ENCODE peak calls at places on chromosome 14, in ten cellular contexts. G, F, P, L, S, R, N, Y, X and B are unnamed samples.
A peak's percentile ranks its signal among the peaks of the same experiment; 100 is the strongest.

GRCh38 chr14:67883717-67884116 is 64.1 kb downstream of the RAD51B start:
- DNase-seq in G (no peak), F (no peak), P (no peak), L (no peak), S (no peak), R (no peak), N (no peak), Y (peak; percentile 21), X (no peak), B (no peak)

GRCh38 chr14:38855513-38855912 is 247.5 kb downstream of the SEC23A start:
- DNase-seq in G (no peak), F (no peak), P (no peak), L (no peak), S (no peak), R (no peak), N (no peak), Y (no peak), X (no peak), B (no peak)

GRCh38 chr14:22955702-22956575 is 951 bp downstream of the HAUS4 start:
- DNase-seq in G (no peak), F (no peak), P (no peak), L (no peak), S (no peak), R (no peak), N (no peak), Y (peak; percentile 21), X (no peak), B (no peak)

GRCh38 chr14:80944861-80945617 is 3.5 kb upstream of the CEP128 start:
- DNase-seq in G (no peak), F (no peak), P (no peak), L (no peak), S (no peak), R (no peak), N (no peak), Y (no peak), X (no peak), B (no peak)

GRCh38 chr14:24605435-24606190 is 3.9 kb downstream of the GZMH start:
- DNase-seq in G (no peak), F (peak; percentile 43), P (peak; percentile 40), L (peak; percentile 13), S (peak; percentile 49), R (peak; percentile 48), N (no peak), Y (no peak), X (peak; percentile 40), B (peak; percentile 25)

GRCh38 chr14:74937171-74937570 is 14.1 kb upstream of the RPS6KL1 start:
- DNase-seq in G (no peak), F (no peak), P (no peak), L (no peak), S (no peak), R (no peak), N (no peak), Y (no peak), X (no peak), B (no peak)

GRCh38 chr14:59355101-59355500 is 110.1 kb downstream of the GPR135 start:
- DNase-seq in G (no peak), F (no peak), P (no peak), L (no peak), S (no peak), R (no peak), N (no peak), Y (no peak), X (no peak), B (no peak)

GRCh38 chr14:92627707-92628215 is 114.2 kb downstream of the RIN3 start:
- DNase-seq in G (no peak), F (no peak), P (no peak), L (no peak), S (no peak), R (no peak), N (no peak), Y (no peak), X (no peak), B (no peak)

GRCh38 chr14:72610831-72611200 is 283.1 kb downstream of the DPF3 start:
- DNase-seq in G (no peak), F (no peak), P (no peak), L (no peak), S (no peak), R (no peak), N (no peak), Y (peak; percentile 63), X (no peak), B (no peak)

GRCh38 chr14:33839193-33840076 is 111.4 kb downstream of the EGLN3 start:
- DNase-seq in G (peak; percentile 67), F (no peak), P (peak; percentile 42), L (no peak), S (peak; percentile 38), R (peak; percentile 76), N (peak; percentile 81), Y (peak; percentile 41), X (peak; percentile 43), B (peak; percentile 60)

GRCh38 chr14:54712371-54712998 is 145.6 kb downstream of the SAMD4A start:
- DNase-seq in G (no peak), F (no peak), P (no peak), L (no peak), S (no peak), R (no peak), N (no peak), Y (peak; percentile 44), X (no peak), B (no peak)

GRCh38 chr14:100502622-100503220 is 84.5 kb downstream of the BEGAIN start:
- DNase-seq in G (no peak), F (no peak), P (no peak), L (no peak), S (no peak), R (no peak), N (no peak), Y (no peak), X (no peak), B (no peak)

GRCh38 chr14:80930095-80930494 is 11.4 kb downstream of the CEP128 start:
- DNase-seq in G (no peak), F (no peak), P (no peak), L (no peak), S (no peak), R (no peak), N (no peak), Y (no peak), X (no peak), B (no peak)

GRCh38 chr14:68734231-68734732 is 58.6 kb downstream of the ZFP36L1 start:
- DNase-seq in G (no peak), F (no peak), P (no peak), L (no peak), S (peak; percentile 14), R (no peak), N (no peak), Y (peak; percentile 33), X (no peak), B (no peak)

GRCh38 chr14:79543966-79544365 is 667.3 kb downstream of the DIO2 start:
- DNase-seq in G (no peak), F (no peak), P (no peak), L (peak; percentile 30), S (no peak), R (peak; percentile 1), N (peak; percentile 43), Y (peak; percentile 55), X (peak; percentile 6), B (peak; percentile 22)

GRCh38 chr14:34718750-34719304 is 4.4 kb upstream of the CFL2 start:
- DNase-seq in G (no peak), F (no peak), P (no peak), L (no peak), S (no peak), R (no peak), N (no peak), Y (peak; percentile 79), X (no peak), B (no peak)

GRCh38 chr14:51208982-51209381 is 31.1 kb upstream of the TMX1 start:
- DNase-seq in G (no peak), F (no peak), P (no peak), L (no peak), S (no peak), R (no peak), N (no peak), Y (no peak), X (no peak), B (no peak)

DNA sequence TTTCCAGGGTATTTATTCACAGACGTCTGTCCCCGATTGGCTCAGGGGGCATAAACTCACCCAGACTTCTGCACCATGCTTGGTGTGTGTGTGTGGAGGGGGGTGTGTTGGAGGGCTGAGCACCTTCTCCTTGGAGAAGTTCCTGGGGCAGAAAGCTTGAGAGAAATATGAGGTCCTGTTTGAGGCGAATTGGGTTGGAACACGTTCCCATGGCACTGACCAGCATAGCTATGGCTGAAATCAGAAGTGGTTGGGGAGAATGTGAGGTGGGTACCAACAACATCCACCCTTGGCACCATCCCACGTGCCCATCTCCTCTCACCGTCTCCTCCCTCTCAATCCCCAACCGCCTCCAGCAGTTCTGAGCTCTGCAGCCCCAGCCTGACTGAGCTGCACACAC is 16.0 kb upstream of the GPATCH2L start:
- DNase-seq in G (no peak), F (no peak), P (no peak), L (no peak), S (no peak), R (no peak), N (no peak), Y (no peak), X (no peak), B (no peak)
- H3K27me3 ChIP-seq in G (peaks cover 98% of the 10 kb centered on the region), F (peaks cover 33% of the 10 kb centered on the region), P (peaks cover 6% of the 10 kb centered on the region), L (peaks cover 51% of the 10 kb centered on the region), S (peaks cover 84% of the 10 kb centered on the region), R (peaks cover 84% of the 10 kb centered on the region), N (peaks cover 25% of the 10 kb centered on the region), Y (peaks cover 35% of the 10 kb centered on the region), X (peaks cover 38% of the 10 kb centered on the region), B (no peaks in the 10 kb centered on the region)

GRCh38 chr14:105089746-105090492 is 24.7 kb upstream of the GPR132 start:
- DNase-seq in G (peak; percentile 8), F (no peak), P (no peak), L (no peak), S (no peak), R (no peak), N (no peak), Y (no peak), X (no peak), B (no peak)
- H3K27me3 ChIP-seq in G (peaks cover 6% of the 10 kb centered on the region), F (no peaks in the 10 kb centered on the region), P (no peaks in the 10 kb centered on the region), L (peaks cover 10% of the 10 kb centered on the region), S (no peaks in the 10 kb centered on the region), R (no peaks in the 10 kb centered on the region), N (peaks cover 8% of the 10 kb centered on the region), Y (no peaks in the 10 kb centered on the region), X (peaks cover 7% of the 10 kb centered on the region), B (no peaks in the 10 kb centered on the region)

GRCh38 chr14:73771848-73772705 is 57.9 kb upstream of the PNMA1 start:
- DNase-seq in G (peak; percentile 36), F (peak; percentile 53), P (no peak), L (no peak), S (peak; percentile 49), R (peak; percentile 79), N (peak; percentile 65), Y (peak; percentile 83), X (peak; percentile 81), B (peak; percentile 66)
- H3K27me3 ChIP-seq in G (no peaks in the 10 kb centered on the region), F (no peaks in the 10 kb centered on the region), P (no peaks in the 10 kb centered on the region), L (peaks cover 33% of the 10 kb centered on the region), S (no peaks in the 10 kb centered on the region), R (no peaks in the 10 kb centered on the region), N (no peaks in the 10 kb centered on the region), Y (no peaks in the 10 kb centered on the region), X (no peaks in the 10 kb centered on the region), B (no peaks in the 10 kb centered on the region)

DNA sequence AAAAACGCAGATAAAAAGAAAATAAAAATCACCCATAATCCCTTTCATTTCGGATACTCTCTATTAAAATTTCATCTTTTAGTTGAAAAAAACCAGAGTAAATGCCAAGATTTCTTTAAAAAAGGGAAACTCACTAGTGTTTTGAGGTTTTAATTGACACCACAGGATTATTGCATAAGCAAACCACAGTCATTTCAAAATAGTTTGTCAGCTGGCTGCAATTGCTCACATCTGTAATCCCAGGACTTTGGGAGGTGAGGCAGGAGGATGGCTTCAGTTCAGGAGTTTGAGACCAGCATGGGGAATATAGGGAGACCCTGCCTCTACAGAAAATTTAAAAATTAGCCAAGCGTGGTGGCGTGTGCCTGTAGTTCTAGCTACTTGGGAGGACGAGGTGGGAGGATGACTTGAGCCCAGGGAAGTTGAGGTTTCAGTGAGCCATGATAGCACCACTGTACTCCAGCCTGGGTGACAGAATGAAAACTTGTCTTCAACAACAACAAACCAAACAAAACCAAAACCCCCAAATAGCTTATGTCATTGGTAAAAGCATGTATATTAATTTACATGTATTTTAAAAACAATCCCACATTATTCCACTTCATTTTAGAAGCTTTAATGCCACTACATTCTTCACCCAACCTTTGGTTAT is 48.8 kb downstream of the SYNE2 start:
- DNase-seq in G (no peak), F (no peak), P (no peak), L (no peak), S (no peak), R (no peak), N (no peak), Y (peak; percentile 61), X (no peak), B (no peak)
- H3K27me3 ChIP-seq in G (no peaks in the 10 kb centered on the region), F (no peaks in the 10 kb centered on the region), P (no peaks in the 10 kb centered on the region), L (no peaks in the 10 kb centered on the region), S (no peaks in the 10 kb centered on the region), R (no peaks in the 10 kb centered on the region), N (no peaks in the 10 kb centered on the region), Y (no peaks in the 10 kb centered on the region), X (no peaks in the 10 kb centered on the region), B (no peaks in the 10 kb centered on the region)